ENCODE peak calls at places on chromosomes 5 and 9, in five cellular contexts. W is hepatocyte, K is astrocyte of the spinal cord, C is GM06990, X is fibroblast of lung. L is an unnamed sample.

GRCh38 chr9:129491486-129491855 is 129.4 kb downstream of the C9orf50 start:
- DNase-seq in X (peak), W (peak), C (no peak), K (no peak), L (no peak)

GRCh38 chr9:2859776-2860379 is 16.0 kb upstream of the PUM3 start:
- DNase-seq in X (peak), K (peak), W (peak), C (no peak), L (no peak)

GRCh38 chr9:93509084-93509483 is 55.7 kb upstream of the FAM120AOS start:
- DNase-seq in X (no peak), W (no peak), K (no peak), C (no peak), L (no peak)

GRCh38 chr9:31823365-31823764 is 561.1 kb upstream of the ACO1 start:
- DNase-seq in K (no peak), W (no peak), C (no peak), X (no peak), L (no peak)

GRCh38 chr5:78546597-78546996 is 102.0 kb downstream of the LHFPL2 start:
- DNase-seq in W (no peak), K (no peak), C (no peak), X (no peak), L (no peak)

GRCh38 chr5:132410451-132411381 is 41.2 kb downstream of the SLC22A5 start:
- DNase-seq in W (peak), X (peak), C (peak), K (peak), L (no peak)

GRCh38 chr9:99811598-99812383 is 9.9 kb upstream of the NR4A3 start:
- DNase-seq in C (peak), K (no peak), X (no peak), W (no peak), L (no peak)

GRCh38 chr9:126775926-126776325 is 28.9 kb upstream of the ZBTB43 start:
- DNase-seq in K (no peak), C (no peak), W (no peak), X (no peak), L (no peak)

GRCh38 chr9:136725612-136726011 is 13.2 kb downstream of the DIPK1B start:
- DNase-seq in C (no peak), K (no peak), X (peak), W (peak), L (no peak)

GRCh38 chr5:72459089-72459661 is 48.0 kb downstream of the ZNF366 start:
- DNase-seq in X (peak), K (no peak), W (no peak), C (no peak), L (no peak)

GRCh38 chr5:59799668-59800374 is 93.7 kb downstream of the PDE4D start:
- DNase-seq in W (peak), C (no peak), X (no peak), K (peak), L (no peak)

GRCh38 chr5:600551-601541 is 11.3 kb upstream of the CEP72 start:
- DNase-seq in X (no peak), C (no peak), K (no peak), W (no peak), L (no peak)

GRCh38 chr9:126524353-126525077 is 89.2 kb upstream of the LMX1B start:
- DNase-seq in W (no peak), K (no peak), C (no peak), X (no peak), L (no peak)

GRCh38 chr5:83540105-83540504 is 68.6 kb downstream of the VCAN start:
- DNase-seq in X (no peak), C (no peak), K (no peak), W (no peak), L (no peak)

GRCh38 chr5:177372910-177373309 is 11.3 kb upstream of the SLC34A1 start:
- DNase-seq in K (no peak), X (no peak), C (no peak), W (no peak), L (no peak)

GRCh38 chr5:45532826-45533624 is 163.2 kb downstream of the HCN1 start:
- DNase-seq in C (no peak), K (no peak), X (no peak), W (no peak), L (no peak)

GRCh38 chr9:136078498-136079011 is 16.5 kb downstream of the NACC2 start:
- DNase-seq in K (no peak), W (no peak), C (peak), X (no peak), L (no peak)

GRCh38 chr5:66993448-66993847 is 203.2 kb downstream of the CD180 start:
- DNase-seq in C (no peak), X (no peak), K (no peak), W (no peak), L (no peak)

GRCh38 chr9:21317956-21318923 is 13.1 kb upstream of the IFNA5 start:
- DNase-seq in W (peak), C (no peak), X (peak), K (peak), L (no peak)

GRCh38 chr5:59798862-59799667 is 94.5 kb downstream of the PDE4D start:
- DNase-seq in X (peak), K (peak), W (peak), C (peak), L (no peak)

GRCh38 chr9:108961151-108961550 is 27.0 kb downstream of the ABITRAM start:
- DNase-seq in C (no peak), W (no peak), K (no peak), X (no peak), L (no peak)

GRCh38 chr5:113020461-113021273 is 44.1 kb downstream of the DCP2 start:
- DNase-seq in X (peak), W (no peak), K (peak), C (no peak), L (no peak)

GRCh38 chr9:116232425-116233159 is 79.0 kb downstream of the PAPPA start:
- DNase-seq in C (no peak), X (peak), K (peak), W (no peak), L (no peak)

GRCh38 chr9:117815315-117815714 is 111.1 kb downstream of the TLR4 start:
- DNase-seq in C (no peak), W (no peak), X (no peak), K (no peak), L (no peak)

GRCh38 chr5:57386958-57387357 is 95.7 kb downstream of the ACTBL2 start:
- DNase-seq in W (peak), K (peak), C (no peak), X (peak), L (no peak)

GRCh38 chr5:7873216-7873615 is 4.3 kb downstream of the MTRR start:
- DNase-seq in K (no peak), C (no peak), X (no peak), W (no peak), L (no peak)

GRCh38 chr9:104747245-104747564 is 278 bp upstream of the NIPSNAP3A start:
- DNase-seq in X (no peak), K (no peak), C (no peak), W (no peak), L (no peak)

GRCh38 chr9:17436854-17437253 is 142.0 kb upstream of the SH3GL2 start:
- DNase-seq in C (no peak), W (no peak), X (no peak), K (no peak), L (no peak)

GRCh38 chr5:31124026-31124425 is 69.5 kb upstream of the CDH6 start:
- DNase-seq in W (no peak), K (no peak), X (peak), C (no peak), L (no peak)

GRCh38 chr9:77598961-77599360 is 49.2 kb downstream of the GNA14 start:
- DNase-seq in W (no peak), K (no peak), C (no peak), X (no peak), L (no peak)

GRCh38 chr5:175678074-175678473 is 20.2 kb downstream of the HRH2 start:
- DNase-seq in W (no peak), K (no peak), C (no peak), X (no peak), L (no peak)

GRCh38 chr5:173228639-173229380 is 6.2 kb downstream of the NKX2-5 start:
- DNase-seq in W (peak), C (no peak), X (no peak), K (no peak), L (no peak)

GRCh38 chr9:6902423-6902822 is 144.7 kb downstream of the KDM4C start:
- DNase-seq in K (peak), C (no peak), W (no peak), X (peak), L (no peak)

DNA sequence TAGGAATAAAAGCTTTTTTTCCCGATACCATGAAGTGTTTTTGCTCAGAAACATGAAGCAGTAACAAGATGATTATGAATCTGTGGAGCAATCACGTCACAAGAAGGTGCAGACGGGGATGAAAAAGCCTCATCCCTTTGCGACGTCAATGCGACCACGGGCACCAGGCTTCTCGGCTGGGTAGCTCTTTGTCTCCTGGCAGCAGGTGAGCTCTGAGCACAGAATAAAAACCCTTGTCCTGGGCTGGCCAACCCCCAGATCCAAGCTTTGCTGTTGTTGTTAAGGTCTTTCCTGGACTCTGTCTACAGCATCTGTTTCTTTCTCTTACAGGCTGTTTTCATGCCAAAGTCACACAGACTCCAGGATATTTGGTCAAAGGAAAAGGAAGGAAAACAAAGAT is 113.8 kb downstream of the ANKRD18B start:
- DNase-seq in W (no peak), C (no peak), X (no peak), K (no peak), L (no peak)
- H3K4me3 ChIP-seq in W (no peak), C (no peak), X (no peak), K (no peak), L (no peak)

GRCh38 chr9:15306068-15306756 is 804 bp downstream of the TTC39B start:
- DNase-seq in X (peak), C (peak), K (peak), W (peak), L (no peak)
- TF ChIP-seq CTCF in X (no peak), C (no peak), K (no peak), W (no peak), L (no peak)

GRCh38 chr5:151700816-151701215 is 14.1 kb upstream of the SPARC start:
- DNase-seq in K (no peak), C (no peak), W (no peak), X (no peak), L (no peak)

GRCh38 chr5:151696470-151697061 is 9.9 kb upstream of the SPARC start:
- DNase-seq in K (peak), C (no peak), X (peak), W (peak), L (peak)

GRCh38 chr5:151695464-151695863 is 8.7 kb upstream of the SPARC start:
- DNase-seq in W (no peak), X (peak), C (no peak), K (no peak), L (no peak)

GRCh38 chr5:151697452-151697851 is 10.7 kb upstream of the SPARC start:
- DNase-seq in C (no peak), X (peak), K (no peak), W (no peak), L (no peak)

DNA sequence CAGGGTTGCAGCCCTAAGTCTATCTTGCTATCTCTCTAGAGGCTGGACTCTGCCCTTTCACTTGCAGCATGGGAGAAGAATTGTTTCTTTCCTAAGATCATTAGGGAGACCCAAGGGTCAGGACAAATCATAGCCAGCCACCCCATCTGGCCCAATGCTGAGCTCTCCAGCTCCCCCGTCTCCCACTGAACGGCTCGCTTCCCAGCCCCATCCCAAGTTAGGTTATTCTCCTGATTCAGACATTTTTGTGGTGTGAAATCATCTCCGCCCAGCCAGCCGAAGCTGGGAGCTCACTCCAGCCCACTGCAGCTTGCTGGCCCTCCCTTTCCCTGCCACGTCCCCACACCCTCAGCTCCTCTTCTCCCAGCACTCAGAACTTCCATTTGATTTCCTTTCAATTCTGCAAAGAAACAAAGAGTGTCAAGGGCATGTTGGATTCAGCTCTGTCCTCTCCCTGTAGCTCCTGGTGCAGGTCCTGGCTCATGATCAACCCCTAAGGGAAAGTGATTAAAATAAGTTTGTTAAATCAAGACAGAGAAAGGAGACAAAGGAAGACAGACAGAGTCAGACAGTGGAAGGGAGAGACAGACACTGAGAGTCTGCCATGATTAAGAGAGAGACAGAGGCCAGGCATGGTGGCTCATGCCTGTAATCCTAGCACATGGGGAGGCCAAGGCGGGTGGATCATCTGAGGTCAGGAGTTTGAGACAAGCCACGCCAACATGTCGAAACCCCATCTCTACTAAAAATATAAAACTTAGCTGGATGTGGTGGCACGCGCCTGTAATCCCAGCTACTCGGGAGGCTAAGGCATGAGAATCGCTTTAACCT is 12.6 kb upstream of the SPARC start:
- DNase-seq in X (peak), C (no peak), K (peak), W (peak), L (peak)
- H3K4me3 ChIP-seq in X (peak), C (no peak), K (no peak), W (no peak), L (no peak)

GRCh38 chr5:180291234-180291940 is 496 bp downstream of the MAPK9 start:
- DNase-seq in W (no peak), C (peak), X (no peak), K (no peak), L (no peak)
- TF ChIP-seq CTCF in W (no peak), C (no peak), X (peak), K (peak), L (peak)

GRCh38 chr9:70506159-70506558 is 91.7 kb upstream of the KLF9 start:
- DNase-seq in K (no peak), C (no peak), X (no peak), W (no peak), L (no peak)

GRCh38 chr9:70499621-70500020 is 85.2 kb upstream of the KLF9 start:
- DNase-seq in W (no peak), C (no peak), K (no peak), X (no peak), L (no peak)

GRCh38 chr9:70502690-70503089 is 88.2 kb upstream of the KLF9 start:
- DNase-seq in C (no peak), X (no peak), W (no peak), K (no peak), L (no peak)

GRCh38 chr9:70510157-70510770 is 95.8 kb upstream of the KLF9 start:
- DNase-seq in C (no peak), W (peak), X (peak), K (no peak), L (no peak)

GRCh38 chr9:70504814-70505213 is 90.4 kb upstream of the KLF9 start:
- DNase-seq in X (peak), C (no peak), W (no peak), K (no peak), L (no peak)
- H3K4me3 ChIP-seq in X (no peak), C (no peak), W (no peak), K (no peak), L (no peak)

DNA sequence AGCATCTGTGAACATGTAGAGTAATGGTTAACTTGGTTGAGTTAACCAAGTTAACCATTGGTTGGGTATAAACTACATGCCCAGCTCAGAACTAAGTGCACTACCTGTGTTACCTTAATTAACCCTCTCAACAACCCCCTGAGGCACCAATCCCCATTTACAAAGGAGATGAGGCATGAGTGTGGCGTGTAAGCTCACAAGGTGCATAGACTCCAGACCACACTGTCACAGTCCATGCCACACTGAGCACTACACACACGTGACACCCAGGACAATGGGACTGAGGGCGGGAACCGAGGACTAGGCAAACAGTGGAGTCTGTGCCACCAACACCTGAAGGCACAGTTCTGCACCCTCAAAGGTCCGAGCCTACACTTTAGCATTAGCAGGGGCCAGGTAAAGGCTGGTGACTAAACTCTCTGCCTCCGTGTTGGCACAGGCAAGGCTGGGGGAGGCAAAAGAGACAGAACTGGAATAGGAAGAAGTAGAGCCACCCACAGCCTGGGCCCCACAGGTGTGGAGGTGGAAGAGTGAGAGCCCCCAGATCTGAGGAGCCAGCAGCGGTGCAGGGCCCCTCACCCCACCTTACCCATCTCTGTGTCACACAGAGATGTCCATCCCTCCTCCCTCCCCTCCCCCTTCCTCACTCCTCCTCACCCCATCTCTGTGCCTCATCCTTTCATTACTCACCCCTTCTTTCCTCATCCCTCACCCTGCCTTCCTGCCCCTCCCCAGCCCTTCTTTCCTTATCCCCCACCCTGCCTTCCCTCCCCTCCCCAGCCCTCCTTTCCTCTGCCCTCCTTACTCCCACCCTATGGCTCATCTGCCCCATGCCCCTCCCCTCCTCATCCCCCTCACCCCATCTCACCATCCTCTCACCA is 2.1 kb upstream of the DNAJB5 start:
- DNase-seq in W (no peak), C (no peak), X (no peak), K (no peak), L (no peak)
- TF ChIP-seq CTCF in W (no peak), C (no peak), X (no peak), K (no peak), L (no peak)

DNA sequence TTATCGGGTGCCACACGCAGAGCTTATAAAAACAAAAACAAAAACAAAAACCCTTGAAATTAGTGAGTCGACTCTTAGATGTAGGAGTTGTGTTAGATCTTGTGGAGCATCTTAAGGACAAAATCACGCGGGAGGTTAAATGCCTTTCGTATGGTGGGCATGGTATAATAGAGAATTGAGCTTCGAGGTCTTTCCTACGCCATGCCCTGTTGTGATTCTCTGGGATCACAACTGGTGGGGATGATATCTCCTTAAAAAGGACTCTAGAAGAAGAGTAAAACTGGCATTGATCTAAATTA is 773 bp upstream of the ELL2 start:
- DNase-seq in K (no peak), X (no peak), W (no peak), C (no peak), L (no peak)
- H3K4me3 ChIP-seq in K (peak), X (peak), W (no peak), C (peak), L (peak)

GRCh38 chr5:120655828-120656435 is 191.8 kb downstream of the PRR16 start:
- DNase-seq in K (peak), X (peak), C (no peak), W (peak), L (no peak)
- TF ChIP-seq CTCF in K (peak), X (peak), C (peak), W (peak), L (peak)

DNA sequence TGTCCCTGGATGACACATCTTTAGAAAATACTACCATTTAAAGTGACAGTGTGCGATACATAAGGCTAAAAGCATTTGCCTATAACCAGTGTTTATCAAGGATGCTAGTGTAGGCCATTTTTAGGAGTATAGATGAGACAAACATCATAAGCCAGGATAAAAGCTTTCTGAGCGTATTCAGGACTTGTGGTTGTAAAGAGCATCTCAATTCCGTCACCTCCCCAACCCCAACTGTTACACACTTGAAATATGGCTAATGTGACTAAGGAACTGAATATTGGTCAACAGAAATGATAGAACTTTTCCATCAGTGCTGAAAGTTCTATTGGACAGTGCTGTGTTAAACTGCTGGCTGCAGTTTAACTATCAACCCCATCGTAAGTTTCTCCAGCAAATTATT is 4.5 kb downstream of the SNX18 start:
- DNase-seq in X (peak), W (no peak), K (no peak), C (no peak), L (no peak)
- H3K4me3 ChIP-seq in X (peak), W (no peak), K (no peak), C (no peak), L (peak)

DNA sequence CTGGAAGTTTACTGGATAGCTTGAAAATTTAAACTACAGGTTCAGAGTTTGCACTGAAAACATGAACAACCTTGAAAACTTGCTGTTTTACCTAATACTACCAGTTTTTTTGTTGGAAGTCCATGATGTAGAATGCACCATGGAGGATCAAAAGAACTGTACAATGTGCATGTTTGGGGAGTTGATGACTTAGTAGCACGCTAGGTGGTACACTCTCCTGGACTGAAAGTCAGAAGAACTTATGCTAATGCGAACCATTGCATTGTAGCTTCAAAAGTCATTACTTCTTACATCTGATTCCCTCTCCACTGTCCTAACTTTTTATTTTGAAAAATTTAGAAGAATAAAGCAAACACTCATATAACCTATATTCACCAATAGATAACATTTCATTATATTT is 211.0 kb downstream of the OSTF1 start:
- DNase-seq in X (no peak), K (no peak), W (no peak), C (no peak), L (no peak)
- TF ChIP-seq CTCF in X (no peak), K (no peak), W (no peak), C (peak), L (no peak)

L was measured in AG04449.